ENCODE peak calls at places on chromosomes 6 and 20, in eight cellular contexts. L is lower leg skin; G is ACHN; H is nucleus accumbens; S is naive thymus-derived CD8-positive, alpha-beta T cell; A is omental fat pad; P is GM13977; C is HS-27A. D is an unnamed sample.

GRCh38 chr20:58638467-58639181 is 12.5 kb upstream of the STX16 start:
- DNase-seq in L (peak), S (no peak), A (no peak), G (no peak), C (no peak), P (no peak), H (no peak), D (no peak)

GRCh38 chr6:15264902-15265761 is 19.3 kb downstream of the JARID2 start:
- DNase-seq in L (no peak), A (no peak), P (no peak), C (no peak), G (no peak), H (peak), S (peak), D (no peak)

GRCh38 chr6:161951139-161951538 is 677.3 kb upstream of the AGPAT4 start:
- DNase-seq in G (no peak), P (no peak), L (no peak), A (no peak), H (no peak), S (no peak), C (no peak), D (no peak)

GRCh38 chr20:46243707-46244628 is 64.3 kb downstream of the CDH22 start:
- DNase-seq in C (no peak), A (no peak), G (peak), P (no peak), S (no peak), L (no peak), H (no peak), D (no peak)

GRCh38 chr6:160919713-160920112 is 71.9 kb upstream of the MAP3K4 start:
- DNase-seq in A (no peak), S (no peak), H (no peak), C (no peak), G (no peak), P (no peak), L (no peak), D (no peak)

GRCh38 chr20:61118429-61119224 is 133.4 kb upstream of the CDH4 start:
- DNase-seq in P (no peak), S (no peak), C (no peak), H (no peak), L (peak), A (no peak), G (peak), D (no peak)

GRCh38 chr20:21640556-21640955 is 64.9 kb upstream of the PAX1 start:
- DNase-seq in P (peak), A (no peak), G (peak), L (no peak), C (no peak), S (no peak), H (no peak), D (no peak)

GRCh38 chr6:158041370-158041769 is 59.7 kb downstream of the SYNJ2 start:
- DNase-seq in P (no peak), G (peak), S (no peak), A (no peak), C (no peak), H (no peak), L (no peak), D (no peak)

GRCh38 chr20:36631651-36632050 is 14.3 kb downstream of the SLA2 start:
- DNase-seq in C (no peak), A (no peak), H (no peak), P (no peak), L (no peak), S (no peak), G (no peak), D (no peak)

GRCh38 chr6:109429496-109429895 is 10.9 kb downstream of the PPIL6 start:
- DNase-seq in A (no peak), C (no peak), H (no peak), L (no peak), G (no peak), S (no peak), P (no peak), D (no peak)

GRCh38 chr20:59670786-59671492 is 66.6 kb downstream of the PHACTR3 start:
- DNase-seq in S (no peak), C (no peak), P (no peak), H (no peak), G (no peak), L (peak), A (no peak), D (no peak)

GRCh38 chr6:140289186-140289585 is 914.7 kb upstream of the CITED2 start:
- DNase-seq in S (no peak), P (no peak), H (no peak), L (no peak), G (no peak), A (no peak), C (no peak), D (no peak)

GRCh38 chr6:143755301-143755744 is 77.6 kb downstream of the PHACTR2 start:
- DNase-seq in L (no peak), P (no peak), G (no peak), A (no peak), C (no peak), H (no peak), S (no peak), D (no peak)

GRCh38 chr6:148379966-148380653 is 37.5 kb downstream of the SASH1 start:
- DNase-seq in P (no peak), L (no peak), A (no peak), G (no peak), C (no peak), H (no peak), S (no peak), D (no peak)

D was measured in GOT3.